ENCODE peak calls at places on chromosomes 1 and 21, in ten cellular contexts. Q, E, Y, M, H, T, N, A, U and F are unnamed samples.

GRCh38 chr1:58575831-58576726 is 973 bp downstream of the TACSTD2 start:
- DNase-seq in U (no peak), Q (no peak), N (no peak), A (no peak), H (no peak), M (no peak), T (no peak), Y (no peak), E (no peak), F (no peak)

GRCh38 chr21:14693997-14694396 is 147.9 kb upstream of the SAMSN1 start:
- DNase-seq in E (no peak), T (no peak), U (no peak), Q (no peak), A (no peak), N (no peak), Y (no peak), M (no peak), H (peak; percentile 24), F (no peak)

GRCh38 chr1:10973552-10973951 is 38.9 kb upstream of the TARDBP start:
- DNase-seq in Q (no peak), E (peak; percentile 75), T (no peak), Y (peak; percentile 39), M (no peak), A (no peak), N (no peak), U (no peak), H (no peak), F (no peak)

GRCh38 chr1:1430114-1430982 is 5.1 kb upstream of the VWA1 start:
- DNase-seq in H (peak; percentile 28), A (peak; percentile 62), M (peak; percentile 76), Y (peak; percentile 87), Q (peak; percentile 36), T (peak; percentile 62), E (peak; percentile 93), N (no peak), U (peak; percentile 67), F (peak; percentile 66)

GRCh38 chr21:34498623-34499022 is 13.4 kb downstream of the KCNE1 start:
- DNase-seq in H (no peak), Q (no peak), U (no peak), M (no peak), E (peak; percentile 49), N (no peak), Y (no peak), T (no peak), A (no peak), F (no peak)

GRCh38 chr1:39845569-39846566 is 37.4 kb downstream of the TRIT1 start:
- DNase-seq in Y (peak; percentile 86), M (peak; percentile 57), Q (no peak), U (peak; percentile 84), N (peak; percentile 66), T (no peak), H (peak; percentile 63), A (peak; percentile 75), E (peak; percentile 92), F (peak; percentile 9)

GRCh38 chr1:73800376-73800775 is 397.6 kb downstream of the LRRIQ3 start:
- DNase-seq in N (no peak), Y (no peak), E (no peak), A (no peak), Q (no peak), H (no peak), T (no peak), M (no peak), U (peak; percentile 63), F (no peak)

GRCh38 chr1:107152332-107152731 is 11.5 kb downstream of the NTNG1 start:
- DNase-seq in T (no peak), E (no peak), M (no peak), A (no peak), Q (no peak), U (no peak), Y (no peak), H (no peak), N (no peak), F (no peak)

GRCh38 chr1:2595812-2596529 is 9.4 kb downstream of the PRXL2B start:
- DNase-seq in E (peak; percentile 18), U (no peak), T (no peak), H (no peak), M (no peak), Q (no peak), Y (no peak), A (no peak), N (no peak), F (no peak)

GRCh38 chr21:43975469-43976098 is 36.5 kb upstream of the TRAPPC10 start:
- DNase-seq in Q (peak; percentile 50), N (peak; percentile 33), Y (peak; percentile 76), M (peak; percentile 83), H (peak; percentile 88), A (peak; percentile 71), E (peak; percentile 82), T (peak; percentile 85), U (peak; percentile 58), F (peak; percentile 83)

GRCh38 chr1:24157921-24158481 is 15.1 kb upstream of the IL22RA1 start:
- DNase-seq in A (no peak), N (no peak), E (no peak), U (no peak), H (no peak), M (no peak), Q (peak; percentile 28), Y (no peak), T (no peak), F (no peak)
- TF ChIP-seq CTCF in A (no peak), N (no peak), E (no peak), U (peak; percentile 40), H (peak; percentile 17), M (no peak), Q (no peak), Y (peak; percentile 35), T (peak; percentile 17), F (peak; percentile 39)

DNA sequence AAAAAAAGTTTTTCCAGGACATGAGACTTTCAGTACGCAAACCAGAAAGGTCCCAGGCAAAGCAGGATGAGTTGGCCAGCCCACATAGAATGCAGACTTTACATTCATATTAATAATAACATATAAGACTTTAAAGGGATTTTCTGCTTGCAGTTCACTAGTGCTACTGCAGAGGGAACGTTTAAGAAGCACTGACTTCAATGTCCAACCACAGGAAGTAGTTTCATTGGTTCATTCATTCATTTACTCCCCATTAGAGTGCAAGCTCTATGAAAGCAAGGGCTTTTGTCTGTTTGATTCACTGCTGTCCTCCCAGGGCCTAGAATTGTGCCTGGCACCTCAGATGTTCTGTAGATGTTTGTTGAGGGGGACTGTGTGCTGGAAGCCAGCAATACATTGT is 11.8 kb upstream of the SERINC2 start:
- DNase-seq in Q (no peak), Y (no peak), N (no peak), U (no peak), T (no peak), M (no peak), A (no peak), E (no peak), H (no peak), F (no peak)
- TF ChIP-seq CTCF in Q (no peak), Y (no peak), N (no peak), U (peak; percentile 10), T (no peak), M (no peak), A (no peak), E (no peak), H (no peak), F (no peak)

DNA sequence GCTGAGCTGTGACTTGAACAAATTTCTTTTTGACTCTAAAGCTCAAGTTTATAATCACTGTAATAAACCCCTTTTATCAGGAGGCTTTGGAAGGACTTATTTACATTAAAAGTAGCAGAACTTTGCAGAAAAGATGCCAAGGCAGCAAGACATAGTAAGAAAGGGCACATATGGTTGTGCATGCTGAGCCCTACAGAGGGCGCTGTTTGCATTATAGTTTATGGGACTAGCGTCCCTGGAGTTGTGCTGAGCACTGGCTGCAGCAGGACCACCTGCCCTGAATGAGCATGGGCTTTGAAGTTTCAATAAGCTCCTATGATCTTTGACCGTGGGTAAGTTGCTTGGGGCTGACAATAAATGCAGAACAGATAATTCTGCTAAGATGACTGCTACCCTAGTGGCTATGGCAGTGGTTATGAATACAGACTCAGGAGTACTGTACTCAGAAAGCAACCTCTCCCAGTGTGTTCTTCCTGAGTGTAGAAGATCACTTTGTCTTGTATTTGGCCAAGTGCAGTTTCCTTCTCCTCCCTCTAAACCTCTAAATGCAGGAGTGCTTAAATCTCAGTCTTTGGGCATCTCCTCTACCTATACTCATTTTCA is 45.4 kb upstream of the USP1 start:
- DNase-seq in H (peak; percentile 46), M (no peak), T (peak; percentile 46), E (no peak), N (no peak), U (no peak), Y (no peak), A (no peak), Q (no peak), F (peak; percentile 58)
- TF ChIP-seq CTCF in H (peak; percentile 81), M (no peak), T (peak; percentile 60), E (peak; percentile 39), N (peak; percentile 56), U (peak; percentile 50), Y (peak; percentile 22), A (no peak), Q (peak; percentile 13), F (peak; percentile 86)

GRCh38 chr1:6635161-6635909 is 10.7 kb downstream of the THAP3 start:
- DNase-seq in Q (no peak), E (no peak), U (no peak), A (no peak), N (no peak), T (no peak), H (no peak), M (no peak), Y (no peak), F (no peak)

GRCh38 chr1:6634278-6635052 is 9.8 kb downstream of the THAP3 start:
- DNase-seq in U (peak; percentile 22), H (peak; percentile 68), Q (peak; percentile 61), M (no peak), A (peak; percentile 36), T (peak; percentile 61), Y (peak; percentile 67), E (peak; percentile 82), N (no peak), F (peak; percentile 56)

GRCh38 chr1:6637770-6638169 is 13.1 kb downstream of the THAP3 start:
- DNase-seq in H (no peak), M (no peak), N (no peak), Q (no peak), E (no peak), T (no peak), A (no peak), U (no peak), Y (no peak), F (no peak)

GRCh38 chr1:6638226-6638625 is 13.6 kb downstream of the THAP3 start:
- DNase-seq in M (peak; percentile 59), U (peak; percentile 58), A (peak; percentile 95), Q (no peak), T (no peak), N (no peak), E (peak; percentile 84), H (no peak), Y (peak; percentile 87), F (no peak)

DNA sequence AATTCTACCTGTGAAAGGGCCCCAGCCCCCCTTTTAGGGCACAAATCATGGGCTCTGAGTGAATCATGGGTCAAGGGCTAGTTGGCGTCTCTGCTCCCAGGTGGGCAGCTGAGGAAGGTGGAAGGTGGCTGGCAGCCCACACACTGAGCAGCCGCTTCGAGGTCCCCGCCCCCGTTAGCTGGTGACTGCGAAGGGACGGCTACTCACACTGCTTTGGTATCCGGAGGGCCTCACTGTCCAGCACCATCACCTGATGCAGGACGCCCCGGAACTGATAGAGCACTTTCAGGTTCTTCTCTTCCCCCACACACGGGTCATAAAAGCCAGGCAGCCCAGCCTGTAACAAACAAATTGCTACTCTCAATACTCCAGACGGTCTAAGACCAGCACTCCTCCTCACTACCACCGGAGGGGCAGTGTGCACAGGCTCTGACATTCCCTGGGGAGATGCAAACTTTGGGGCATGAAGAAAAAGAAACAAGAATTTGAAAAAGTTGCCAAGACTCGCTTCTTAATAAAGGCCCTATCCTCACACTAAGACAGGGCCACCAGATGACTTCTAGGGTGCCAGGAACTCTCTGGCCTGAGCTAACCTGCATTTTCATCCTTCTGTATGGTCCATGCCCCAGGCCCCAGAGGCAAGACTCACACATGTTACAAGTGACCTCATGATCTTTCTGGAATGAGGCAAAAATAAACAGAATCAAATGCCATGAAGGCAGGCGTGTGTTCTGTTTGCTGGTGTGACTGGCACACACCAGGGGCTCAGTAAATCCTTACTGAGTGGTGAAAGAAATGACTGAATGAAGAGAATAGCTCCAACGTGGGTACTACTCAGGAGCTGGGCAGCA is 11.5 kb downstream of the THAP3 start:
- DNase-seq in T (no peak), H (no peak), A (no peak), M (no peak), Q (no peak), U (no peak), E (no peak), N (no peak), Y (no peak), F (no peak)
- TF ChIP-seq CTCF in T (no peak), H (no peak), A (no peak), M (no peak), Q (no peak), U (no peak), E (no peak), N (no peak), Y (no peak), F (no peak)